ENCODE peak calls at places on chromosome 10, in five cellular contexts. I is colonic mucosa, O is psoas muscle, A is astrocyte of the cerebellum, Y is fibroblast of lung. B is an unnamed sample.

GRCh38 chr10:124005091-124005490 is 88.3 kb downstream of the CHST15 start:
- DNase-seq in I (no peak), O (no peak), A (no peak), Y (no peak), B (no peak)

GRCh38 chr10:118912961-118913360 is 116.6 kb upstream of the NANOS1 start:
- DNase-seq in I (no peak), O (no peak), A (no peak), Y (no peak), B (no peak)

GRCh38 chr10:91597397-91597881 is 35.4 kb downstream of the PPP1R3C start:
- DNase-seq in I (no peak), O (no peak), A (no peak), Y (peak), B (peak)

GRCh38 chr10:2928219-2928840 is 139.0 kb upstream of the PFKP start:
- DNase-seq in I (peak), O (peak), A (peak), Y (peak), B (peak)

GRCh38 chr10:131656446-131656845 is 244.4 kb upstream of the PPP2R2D start:
- DNase-seq in I (no peak), O (no peak), A (no peak), Y (no peak), B (no peak)

GRCh38 chr10:129849853-129850252 is 114.2 kb downstream of the EBF3 start:
- DNase-seq in I (no peak), O (no peak), A (no peak), Y (no peak), B (no peak)

GRCh38 chr10:16436367-16436757 is 448 bp upstream of the PTER start:
- DNase-seq in I (no peak), O (no peak), A (no peak), Y (peak), B (no peak)

GRCh38 chr10:76991571-76991970 is 646.0 kb downstream of the KCNMA1 start:
- DNase-seq in I (no peak), O (no peak), A (no peak), Y (peak), B (no peak)

GRCh38 chr10:124636271-124636993 is 107.7 kb downstream of the FAM53B start:
- DNase-seq in I (no peak), O (no peak), A (no peak), Y (no peak), B (no peak)

GRCh38 chr10:18104223-18104872 is 35.9 kb upstream of the CACNB2 start:
- DNase-seq in I (peak), O (peak), A (peak), Y (peak), B (peak)

GRCh38 chr10:43197834-43198681 is 59.8 kb downstream of the CSGALNACT2 start:
- DNase-seq in I (no peak), O (no peak), A (no peak), Y (no peak), B (no peak)

GRCh38 chr10:34433241-34434076 is 381.6 kb downstream of the PARD3 start:
- DNase-seq in I (no peak), O (no peak), A (peak), Y (peak), B (no peak)

GRCh38 chr10:110221044-110221720 is 13.8 kb downstream of the MXI1 start:
- DNase-seq in I (no peak), O (no peak), A (no peak), Y (no peak), B (no peak)
- H3K4me3 ChIP-seq in I (no peak), O (peak), A (peak), Y (peak), B (no peak)

GRCh38 chr10:29470355-29470705 is 164.4 kb downstream of the SVIL start:
- DNase-seq in I (no peak), O (no peak), A (no peak), Y (no peak), B (no peak)
- H3K4me3 ChIP-seq in I (no peak), O (no peak), A (no peak), Y (no peak), B (no peak)

GRCh38 chr10:114537791-114538543 is 120.1 kb downstream of the ABLIM1 start:
- DNase-seq in I (no peak), O (no peak), A (no peak), Y (no peak), B (no peak)
- H3K4me3 ChIP-seq in I (no peak), O (no peak), A (no peak), Y (no peak), B (no peak)

GRCh38 chr10:126062132-126063032 is 166.0 kb downstream of the FANK1 start:
- DNase-seq in I (peak), O (peak), A (peak), Y (peak), B (peak)

GRCh38 chr10:126059101-126059826 is 162.9 kb downstream of the FANK1 start:
- DNase-seq in I (no peak), O (no peak), A (peak), Y (peak), B (peak)

GRCh38 chr10:126060232-126060935 is 164.0 kb downstream of the FANK1 start:
- DNase-seq in I (no peak), O (peak), A (peak), Y (peak), B (no peak)

GRCh38 chr10:126063353-126063791 is 167.0 kb downstream of the FANK1 start:
- DNase-seq in I (no peak), O (no peak), A (peak), Y (peak), B (peak)

GRCh38 chr10:126061526-126061925 is 165.2 kb downstream of the FANK1 start:
- DNase-seq in I (no peak), O (no peak), A (no peak), Y (no peak), B (no peak)
- H3K4me3 ChIP-seq in I (no peak), O (no peak), A (no peak), Y (no peak), B (no peak)

B was measured in mammary epithelial cell.